ENCODE peak calls at places on chromosomes 6 and 20, in ten cellular contexts. F is transverse colon; G is fibroblast of pulmonary artery; C is tibial artery; X is GM12864; B is bronchial epithelial cell; Y is CD8-positive, alpha-beta T cell; L is IMR-90; K is neural progenitor cell; P is lower lobe of right lung. R is an unnamed sample.

GRCh38 chr20:51400051-51400926 is 142.2 kb downstream of the NFATC2 start:
- DNase-seq in F (peak; percentile 38), L (no peak), K (no peak), B (peak; percentile 44), C (no peak), P (no peak), G (no peak), Y (peak; percentile 70), X (peak; percentile 89), R (no peak)

GRCh38 chr20:62668441-62669027 is 26.2 kb downstream of the SLCO4A1 start:
- DNase-seq in K (peak; percentile 86), Y (peak; percentile 45), P (no peak), X (no peak), C (peak; percentile 79), G (peak; percentile 83), F (peak; percentile 81), L (peak; percentile 74), B (peak; percentile 53), R (peak; percentile 75)

GRCh38 chr20:14288341-14289330 is 48.8 kb downstream of the FLRT3 start:
- DNase-seq in B (peak; percentile 99), G (peak; percentile 21), C (no peak), K (no peak), X (no peak), L (peak; percentile 72), Y (no peak), F (no peak), P (no peak), R (peak; percentile 86)

GRCh38 chr6:84278311-84278710 is 50.9 kb upstream of the CEP162 start:
- DNase-seq in K (no peak), F (no peak), Y (no peak), X (no peak), P (no peak), C (no peak), G (peak; percentile 23), B (no peak), L (no peak), R (peak; percentile 28)

GRCh38 chr6:134909701-134910595 is 40.0 kb downstream of the ALDH8A1 start:
- DNase-seq in F (no peak), X (no peak), P (no peak), C (no peak), Y (no peak), L (no peak), G (peak; percentile 49), K (no peak), B (no peak), R (peak; percentile 69)

GRCh38 chr20:63908008-63908682 is 13.2 kb downstream of the DNAJC5 start:
- DNase-seq in B (no peak), X (no peak), F (peak; percentile 80), G (no peak), Y (no peak), P (no peak), L (no peak), C (no peak), K (no peak), R (no peak)

GRCh38 chr20:32970973-32971300 is 33.3 kb downstream of the SUN5 start:
- DNase-seq in X (no peak), C (peak; percentile 43), K (no peak), B (no peak), L (no peak), Y (no peak), G (no peak), P (no peak), F (no peak), R (no peak)

GRCh38 chr20:10005885-10006284 is 28.9 kb upstream of the ANKEF1 start:
- DNase-seq in Y (no peak), B (no peak), X (no peak), L (no peak), P (no peak), C (no peak), G (no peak), K (no peak), F (no peak), R (no peak)

GRCh38 chr6:40906759-40907158 is 132.3 kb downstream of the UNC5CL start:
- DNase-seq in L (no peak), B (peak; percentile 95), P (no peak), C (no peak), Y (no peak), G (peak; percentile 8), F (no peak), K (no peak), X (no peak), R (peak; percentile 50)

GRCh38 chr6:4635666-4636065 is 140.5 kb upstream of the CDYL start:
- DNase-seq in X (no peak), K (no peak), B (peak; percentile 33), C (no peak), L (peak; percentile 48), P (no peak), G (peak; percentile 50), Y (no peak), F (no peak), R (peak; percentile 83)

GRCh38 chr6:33725891-33726673 is 14.6 kb upstream of the UQCC2 start:
- DNase-seq in B (no peak), Y (no peak), G (no peak), C (no peak), X (no peak), L (no peak), P (no peak), F (no peak), K (no peak), R (no peak)

GRCh38 chr6:105769987-105770386 is 316.1 kb upstream of the PRDM1 start:
- DNase-seq in G (no peak), X (no peak), P (no peak), F (no peak), K (no peak), B (peak; percentile 92), C (no peak), L (peak; percentile 46), Y (no peak), R (peak; percentile 72)

GRCh38 chr20:10047427-10047826 is 12.6 kb downstream of the ANKEF1 start:
- DNase-seq in B (no peak), L (peak; percentile 1), G (peak; percentile 13), P (no peak), K (peak; percentile 60), X (no peak), C (no peak), Y (no peak), F (no peak), R (peak; percentile 11)

GRCh38 chr6:39791850-39792500 is at the start of gene DAAM2:
- DNase-seq in B (no peak), K (peak; percentile 70), P (peak; percentile 72), G (peak; percentile 52), C (peak; percentile 89), X (no peak), Y (no peak), F (peak; percentile 50), L (peak; percentile 41), R (peak; percentile 29)

GRCh38 chr20:50089787-50090177 is 23.2 kb downstream of the UBE2V1 start:
- DNase-seq in L (no peak), K (no peak), F (no peak), G (no peak), Y (no peak), P (no peak), X (no peak), B (no peak), C (no peak), R (no peak)

DNA sequence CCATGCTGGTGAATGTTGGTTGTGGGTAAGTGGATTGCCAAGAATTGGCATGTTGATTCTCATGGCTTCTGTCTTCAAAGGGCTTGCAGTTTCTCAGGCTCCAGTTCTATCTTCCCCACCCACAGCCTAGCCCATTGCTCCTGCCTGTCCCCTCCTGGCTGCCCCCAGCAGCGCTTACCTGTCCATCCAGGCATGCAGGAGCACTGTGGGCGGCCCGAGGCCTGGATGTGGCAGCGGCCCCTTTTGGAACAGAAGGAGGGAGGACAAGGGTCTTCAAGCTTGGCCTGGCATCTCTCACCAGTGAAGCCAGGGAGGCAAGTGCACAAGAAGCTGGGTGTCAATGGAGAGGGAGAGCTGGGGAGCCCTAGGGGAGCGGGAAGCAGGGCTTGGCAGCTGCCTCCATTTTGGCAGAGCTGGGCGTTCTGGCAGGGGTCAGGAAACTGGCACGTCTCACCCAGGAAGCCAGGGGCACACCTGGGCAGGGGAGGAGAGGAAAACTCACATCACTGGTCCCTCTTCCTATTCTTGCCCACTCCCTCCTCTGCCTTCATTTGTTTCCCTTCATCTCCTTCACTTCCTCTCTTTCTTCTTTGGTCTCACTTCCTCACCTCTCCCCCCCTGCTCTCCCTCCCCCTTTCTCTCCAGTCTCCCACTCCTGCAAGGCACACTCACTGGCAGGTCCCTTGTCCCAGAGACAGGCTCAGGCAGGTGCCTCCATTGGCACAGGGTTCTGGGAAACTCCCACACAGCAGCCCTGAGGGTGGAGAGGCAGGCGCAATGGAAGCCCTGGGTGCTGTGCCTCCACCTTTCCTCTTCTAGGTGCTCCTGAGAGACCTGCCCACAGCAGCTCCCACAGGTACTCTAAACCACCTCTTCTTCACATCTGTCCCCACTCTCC is 1.3 kb downstream of the NOTCH4 start:
- DNase-seq in X (no peak), C (peak; percentile 54), F (no peak), L (no peak), G (no peak), Y (no peak), B (peak; percentile 52), P (no peak), K (no peak), R (no peak)
- H3K4me3 ChIP-seq in X (no peak overlapping the region), C (no peak overlapping the region), F (no peak overlapping the region), L (no peak overlapping the region), G (no peak overlapping the region), Y (no peak overlapping the region), B (no peak overlapping the region), P (peak overlapping the region; percentile 49), K (no peak overlapping the region), R (no peak overlapping the region)

DNA sequence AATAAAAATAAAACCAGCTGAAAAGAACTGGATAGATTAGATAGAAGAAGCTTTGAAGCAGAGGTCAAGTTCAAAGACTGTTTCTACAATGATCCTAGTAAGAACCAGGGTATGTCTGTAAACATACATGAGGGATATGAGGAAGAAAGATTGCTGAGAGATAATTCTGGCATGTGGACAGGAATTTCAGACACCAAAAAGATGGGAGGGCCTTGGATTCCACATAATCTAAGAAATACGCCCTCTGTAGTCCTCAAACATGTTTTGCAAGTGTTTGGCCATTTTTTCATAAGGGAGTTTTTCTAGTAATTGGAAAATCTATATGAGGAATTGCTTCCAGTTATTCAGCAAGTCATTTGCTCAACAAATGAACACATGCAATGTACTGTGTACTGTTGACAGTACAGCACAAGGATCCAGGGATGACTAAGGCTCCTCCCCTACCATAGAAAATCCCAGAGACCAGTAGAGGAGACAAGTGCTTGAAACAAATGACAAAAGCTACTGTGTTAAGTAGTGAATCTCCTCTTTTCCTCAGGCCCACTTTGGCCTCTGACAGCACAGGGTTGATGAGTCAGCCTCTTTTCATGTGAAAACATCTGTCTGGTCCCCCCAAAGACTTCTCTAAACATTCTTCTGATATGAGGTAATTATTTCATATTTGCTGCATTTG is 795.9 kb downstream of the MAFB start:
- DNase-seq in P (no peak), X (no peak), F (no peak), L (peak; percentile 91), G (peak; percentile 11), Y (no peak), C (no peak), K (no peak), B (peak; percentile 43), R (peak; percentile 88)
- TF ChIP-seq CTCF in P (no peak), X (no peak), F (no peak), L (peak; percentile 32), G (no peak), Y (no peak), C (no peak), K (peak; percentile 8), B (no peak), R (peak; percentile 30)

GRCh38 chr20:38034961-38035360 is 1.4 kb downstream of the RPRD1B start:
- DNase-seq in L (no peak), P (no peak), G (no peak), Y (no peak), X (no peak), F (no peak), C (no peak), K (no peak), B (no peak), R (peak; percentile 28)
- H3K4me3 ChIP-seq in L (no peak overlapping the region), P (peak overlapping the region; percentile 97), G (peak overlapping the region; percentile 91), Y (peak overlapping the region; percentile 94), X (peak overlapping the region; percentile 85), F (peak overlapping the region; percentile 91), C (peak overlapping the region; percentile 95), K (peak overlapping the region; percentile 80), B (no peak overlapping the region), R (peak overlapping the region; percentile 95)

GRCh38 chr6:169520104-169520503 is 181.7 kb downstream of the WDR27 start:
- DNase-seq in P (no peak), G (peak; percentile 72), X (no peak), K (no peak), L (peak; percentile 70), F (no peak), Y (no peak), B (no peak), C (no peak), R (peak; percentile 74)
- TF ChIP-seq CTCF in P (no peak), G (peak; percentile 57), X (no peak), K (peak; percentile 47), L (peak; percentile 82), F (no peak), Y (no peak), B (no peak), C (peak; percentile 47), R (peak; percentile 63)